ENCODE peak calls at places on chromosomes 3 and 15, in five cellular contexts. One of them, this sample, is unnamed.

GRCh38 chr15:62021991-62022600 is 38.2 kb downstream of the VPS13C start:
- DNase-seq in right atrium auricular region: no peak
- DNase-seq in NCI-H1092: no peak
- DNase-seq in EH: peak
- DNase-seq in brain microvascular endothelial cell: no peak
- DNase-seq in this sample: no peak

GRCh38 chr3:101721650-101721917 is 2.8 kb upstream of the CEP97 start:
- DNase-seq in right atrium auricular region: no peak
- DNase-seq in EH: no peak
- DNase-seq in NCI-H1092: no peak
- DNase-seq in brain microvascular endothelial cell: no peak
- DNase-seq in this sample: no peak

GRCh38 chr15:64355559-64356442 is at the start of gene CSNK1G1:
- DNase-seq in brain microvascular endothelial cell: peak
- DNase-seq in right atrium auricular region: peak
- DNase-seq in EH: peak
- DNase-seq in NCI-H1092: peak
- DNase-seq in this sample: peak

GRCh38 chr3:131796558-131796957 is 238.3 kb downstream of the CPNE4 start:
- DNase-seq in NCI-H1092: no peak
- DNase-seq in EH: no peak
- DNase-seq in right atrium auricular region: no peak
- DNase-seq in brain microvascular endothelial cell: no peak
- DNase-seq in this sample: no peak

GRCh38 chr15:73318463-73319351 is 50.1 kb downstream of the HCN4 start:
- DNase-seq in right atrium auricular region: no peak
- DNase-seq in NCI-H1092: peak
- DNase-seq in brain microvascular endothelial cell: no peak
- DNase-seq in EH: peak
- DNase-seq in this sample: no peak

GRCh38 chr15:74402873-74403589 is 30.7 kb downstream of the SEMA7A start:
- DNase-seq in right atrium auricular region: no peak
- DNase-seq in NCI-H1092: no peak
- DNase-seq in brain microvascular endothelial cell: no peak
- DNase-seq in EH: no peak
- DNase-seq in this sample: no peak

GRCh38 chr15:94383706-94384105 is 152.3 kb downstream of the MCTP2 start:
- DNase-seq in brain microvascular endothelial cell: peak
- DNase-seq in EH: peak
- DNase-seq in NCI-H1092: no peak
- DNase-seq in right atrium auricular region: no peak
- DNase-seq in this sample: no peak

GRCh38 chr3:187481426-187481825 is 113.2 kb downstream of the RTP4 start:
- DNase-seq in NCI-H1092: no peak
- DNase-seq in brain microvascular endothelial cell: no peak
- DNase-seq in right atrium auricular region: no peak
- DNase-seq in EH: no peak
- DNase-seq in this sample: no peak

GRCh38 chr3:160091441-160091840 is 102.8 kb downstream of the IL12A start:
- DNase-seq in NCI-H1092: no peak
- DNase-seq in brain microvascular endothelial cell: no peak
- DNase-seq in right atrium auricular region: no peak
- DNase-seq in EH: no peak
- DNase-seq in this sample: no peak

GRCh38 chr15:94352940-94353820 is 121.8 kb downstream of the MCTP2 start:
- DNase-seq in brain microvascular endothelial cell: no peak
- DNase-seq in right atrium auricular region: no peak
- DNase-seq in NCI-H1092: no peak
- DNase-seq in EH: peak
- DNase-seq in this sample: no peak

GRCh38 chr3:60935709-60936108 is 315.5 kb downstream of the FHIT start:
- DNase-seq in EH: peak
- DNase-seq in brain microvascular endothelial cell: peak
- DNase-seq in NCI-H1092: no peak
- DNase-seq in right atrium auricular region: no peak
- DNase-seq in this sample: no peak

GRCh38 chr15:31367730-31368344 is 41.2 kb downstream of the KLF13 start:
- DNase-seq in EH: no peak
- DNase-seq in brain microvascular endothelial cell: no peak
- DNase-seq in right atrium auricular region: no peak
- DNase-seq in NCI-H1092: no peak
- DNase-seq in this sample: no peak

GRCh38 chr3:182201769-182202168 is 490.0 kb downstream of the SOX2 start:
- DNase-seq in brain microvascular endothelial cell: no peak
- DNase-seq in NCI-H1092: no peak
- DNase-seq in EH: no peak
- DNase-seq in right atrium auricular region: no peak
- DNase-seq in this sample: no peak

GRCh38 chr3:150105886-150106612 is 135.4 kb upstream of the PFN2 start:
- DNase-seq in right atrium auricular region: no peak
- DNase-seq in EH: peak
- DNase-seq in brain microvascular endothelial cell: no peak
- DNase-seq in NCI-H1092: no peak
- DNase-seq in this sample: no peak

GRCh38 chr15:101578443-101578894 is 73.7 kb downstream of the TM2D3 start:
- DNase-seq in EH: peak
- DNase-seq in brain microvascular endothelial cell: no peak
- DNase-seq in NCI-H1092: no peak
- DNase-seq in right atrium auricular region: no peak
- DNase-seq in this sample: peak

GRCh38 chr3:12974316-12974715 is 98.9 kb downstream of the IQSEC1 start:
- DNase-seq in NCI-H1092: no peak
- DNase-seq in brain microvascular endothelial cell: no peak
- DNase-seq in right atrium auricular region: no peak
- DNase-seq in EH: no peak
- DNase-seq in this sample: no peak

GRCh38 chr3:71646971-71647370 is 63.4 kb upstream of the FOXP1 start:
- DNase-seq in EH: no peak
- DNase-seq in brain microvascular endothelial cell: no peak
- DNase-seq in NCI-H1092: no peak
- DNase-seq in right atrium auricular region: no peak
- DNase-seq in this sample: no peak

GRCh38 chr3:46853441-46854410 is 9.5 kb downstream of the MYL3 start:
- DNase-seq in right atrium auricular region: no peak
- DNase-seq in NCI-H1092: no peak
- DNase-seq in EH: no peak
- DNase-seq in brain microvascular endothelial cell: no peak
- DNase-seq in this sample: peak

GRCh38 chr15:93158104-93158503 is 69.1 kb upstream of the RGMA start:
- DNase-seq in right atrium auricular region: no peak
- DNase-seq in brain microvascular endothelial cell: no peak
- DNase-seq in NCI-H1092: no peak
- DNase-seq in EH: no peak
- DNase-seq in this sample: no peak

GRCh38 chr15:85691350-85692240 is 103.1 kb downstream of the KLHL25 start:
- DNase-seq in right atrium auricular region: no peak
- DNase-seq in EH: peak
- DNase-seq in brain microvascular endothelial cell: no peak
- DNase-seq in NCI-H1092: no peak
- DNase-seq in this sample: no peak

GRCh38 chr3:41693799-41694198 is 268.1 kb downstream of the ULK4 start:
- DNase-seq in NCI-H1092: no peak
- DNase-seq in right atrium auricular region: no peak
- DNase-seq in EH: no peak
- DNase-seq in brain microvascular endothelial cell: no peak
- DNase-seq in this sample: no peak

GRCh38 chr3:194471863-194472262 is 14.9 kb downstream of the ATP13A3 start:
- DNase-seq in EH: no peak
- DNase-seq in brain microvascular endothelial cell: no peak
- DNase-seq in NCI-H1092: no peak
- DNase-seq in right atrium auricular region: no peak
- DNase-seq in this sample: no peak

GRCh38 chr3:50204804-50205718 is at the start of gene SLC38A3:
- DNase-seq in brain microvascular endothelial cell: no peak
- DNase-seq in NCI-H1092: no peak
- DNase-seq in EH: no peak
- DNase-seq in right atrium auricular region: no peak
- DNase-seq in this sample: peak

GRCh38 chr3:185744997-185745843 is 79.6 kb downstream of the IGF2BP2 start:
- DNase-seq in brain microvascular endothelial cell: peak
- DNase-seq in NCI-H1092: no peak
- DNase-seq in EH: peak
- DNase-seq in right atrium auricular region: no peak
- DNase-seq in this sample: no peak